ENCODE peak calls at places on chromosome 21, in five cellular contexts. C, O, D, E and S are unnamed samples.

GRCh38 chr21:34886554-34887385 is 162.3 kb downstream of the RUNX1 start:
- DNase-seq in D (no peak), E (no peak), C (peak; percentile 62), O (no peak), S (no peak)

GRCh38 chr21:39715804-39716397 is 29.1 kb upstream of the IGSF5 start:
- DNase-seq in O (peak; percentile 65), C (peak; percentile 22), E (peak; percentile 32), D (peak; percentile 45), S (no peak)

GRCh38 chr21:43727571-43728466 is 8.9 kb downstream of the PDXK start:
- DNase-seq in C (peak; percentile 66), O (peak; percentile 70), E (peak; percentile 22), D (no peak), S (no peak)

GRCh38 chr21:42294273-42294880 is 20.8 kb downstream of the TFF3 start:
- DNase-seq in O (no peak), C (no peak), D (no peak), E (no peak), S (no peak)

GRCh38 chr21:43318841-43319781 is 107.8 kb downstream of the SIK1 start:
- DNase-seq in D (peak; percentile 80), E (peak; percentile 87), O (no peak), C (no peak), S (no peak)

GRCh38 chr21:43779660-43780059 is 3.6 kb upstream of the CSTB start:
- DNase-seq in E (no peak), O (no peak), D (no peak), C (no peak), S (no peak)

GRCh38 chr21:45363921-45364463 is 41.0 kb upstream of the COL18A1 start:
- DNase-seq in D (peak; percentile 98), C (peak; percentile 87), E (peak; percentile 99), O (peak; percentile 74), S (peak; percentile 97)

GRCh38 chr21:44874497-44875331 is 1.2 kb upstream of the PTTG1IP start:
- DNase-seq in E (no peak), C (peak; percentile 69), D (no peak), O (peak; percentile 66), S (no peak)

GRCh38 chr21:43340491-43341348 is 86.2 kb downstream of the SIK1 start:
- DNase-seq in C (no peak), D (peak; percentile 95), E (peak; percentile 95), O (peak; percentile 62), S (no peak)

GRCh38 chr21:33647560-33647959 is 5.3 kb downstream of the ITSN1 start:
- DNase-seq in E (no peak), O (no peak), C (no peak), D (no peak), S (no peak)

GRCh38 chr21:33642896-33643657 is 776 bp downstream of the ITSN1 start:
- DNase-seq in C (peak; percentile 63), D (no peak), E (peak; percentile 36), O (peak; percentile 31), S (no peak)

GRCh38 chr21:33644383-33645074 is 2.2 kb downstream of the ITSN1 start:
- DNase-seq in O (no peak), C (no peak), E (peak; percentile 66), D (peak; percentile 47), S (peak; percentile 56)

GRCh38 chr21:33643658-33644311 is 1.5 kb downstream of the ITSN1 start:
- DNase-seq in D (no peak), E (no peak), O (no peak), C (no peak), S (no peak)

GRCh38 chr21:33645730-33646129 is 3.4 kb downstream of the ITSN1 start:
- DNase-seq in E (no peak), C (no peak), O (no peak), D (no peak), S (no peak)
- H3K4me3 ChIP-seq in E (no peak overlapping the region), C (no peak overlapping the region), O (no peak overlapping the region), D (no peak overlapping the region), S (no peak overlapping the region)

GRCh38 chr21:37139154-37139553 is 66.1 kb downstream of the TTC3 start:
- DNase-seq in E (no peak), O (no peak), D (peak; percentile 25), C (no peak), S (no peak)
- H3K4me3 ChIP-seq in E (no peak overlapping the region), O (no peak overlapping the region), D (no peak overlapping the region), C (no peak overlapping the region), S (no peak overlapping the region)

GRCh38 chr21:33070921-33071877 is 1.3 kb downstream of the OLIG1 start:
- DNase-seq in E (no peak), O (no peak), D (no peak), C (no peak), S (no peak)
- H3K4me3 ChIP-seq in E (no peak overlapping the region), O (peak overlapping the region; percentile 54), D (no peak overlapping the region), C (peak overlapping the region; percentile 20), S (no peak overlapping the region)

GRCh38 chr21:30227633-30228404 is 11.9 kb upstream of the CLDN8 start:
- DNase-seq in D (peak; percentile 99), C (peak; percentile 24), E (peak; percentile 5), O (no peak), S (peak; percentile 15)

GRCh38 chr21:30232011-30232410 is 16.1 kb upstream of the CLDN8 start:
- DNase-seq in O (no peak), E (no peak), D (no peak), C (no peak), S (no peak)

GRCh38 chr21:30223596-30223995 is 7.7 kb upstream of the CLDN8 start:
- DNase-seq in O (no peak), C (no peak), D (no peak), E (no peak), S (no peak)

GRCh38 chr21:30227128-30227527 is 11.2 kb upstream of the CLDN8 start:
- DNase-seq in D (no peak), E (no peak), O (no peak), C (no peak), S (no peak)
- H3K4me3 ChIP-seq in D (no peak overlapping the region), E (no peak overlapping the region), O (no peak overlapping the region), C (no peak overlapping the region), S (no peak overlapping the region)